ENCODE peak calls at places on chromosomes 3 and 15, in five cellular contexts. J, B, G, K and L are unnamed samples.
A peak's percentile ranks its signal among the peaks of the same experiment; 100 is the strongest.

GRCh38 chr15:92807971-92808571 is 92.1 kb upstream of the CHD2 start:
- DNase-seq in J (peak; percentile 81), K (no peak), G (no peak), B (peak; percentile 34), L (peak; percentile 36)

GRCh38 chr3:107068980-107069379 is 308.3 kb upstream of the CCDC54 start:
- DNase-seq in K (no peak), J (no peak), G (no peak), B (no peak), L (no peak)

GRCh38 chr3:111081008-111081545 is 9.5 kb downstream of the NECTIN3 start:
- DNase-seq in J (no peak), B (no peak), G (no peak), K (no peak), L (no peak)

GRCh38 chr3:126132751-126133511 is 47.5 kb downstream of the ALDH1L1 start:
- DNase-seq in J (peak; percentile 9), K (no peak), G (peak; percentile 22), B (peak; percentile 2), L (no peak)

GRCh38 chr3:47412842-47413520 is 32.2 kb downstream of the PTPN23 start:
- DNase-seq in B (no peak), K (no peak), J (no peak), G (no peak), L (no peak)

GRCh38 chr3:133895208-133896001 is at the start of gene RAB6B:
- DNase-seq in J (no peak), G (no peak), K (no peak), B (no peak), L (no peak)

GRCh38 chr3:31421280-31422048 is 111.3 kb upstream of the STT3B start:
- DNase-seq in J (no peak), K (no peak), G (no peak), B (no peak), L (no peak)

GRCh38 chr15:78709263-78709882 is 68.4 kb upstream of the CHRNB4 start:
- DNase-seq in K (peak; percentile 88), G (peak; percentile 78), J (peak; percentile 67), B (peak; percentile 75), L (peak; percentile 16)

GRCh38 chr3:46100812-46101211 is 73.5 kb upstream of the XCR1 start:
- DNase-seq in J (no peak), B (no peak), G (no peak), K (no peak), L (no peak)

GRCh38 chr3:40299721-40300335 is 9.7 kb upstream of the EIF1B start:
- DNase-seq in K (no peak), J (peak; percentile 41), B (no peak), G (no peak), L (no peak)

GRCh38 chr3:156554842-156555687 is at the start of gene SSR3:
- DNase-seq in J (peak; percentile 99), K (peak; percentile 100), G (peak; percentile 99), B (peak; percentile 99), L (peak; percentile 98)

GRCh38 chr3:102183623-102184022 is 251.2 kb upstream of the ZPLD1 start:
- DNase-seq in G (no peak), K (no peak), B (no peak), J (no peak), L (no peak)

GRCh38 chr3:32414527-32415202 is 23.0 kb downstream of the CMTM7 start:
- DNase-seq in B (peak; percentile 46), K (no peak), J (no peak), G (peak; percentile 39), L (no peak)

GRCh38 chr15:73800662-73801345 is 47.7 kb upstream of the INSYN1 start:
- DNase-seq in G (no peak), J (peak; percentile 55), B (no peak), K (peak; percentile 69), L (no peak)

GRCh38 chr15:81516461-81516860 is 142.4 kb upstream of the TMC3 start:
- DNase-seq in G (no peak), K (no peak), J (no peak), B (no peak), L (no peak)

GRCh38 chr3:67311440-67311839 is 313.3 kb downstream of the KBTBD8 start:
- DNase-seq in K (no peak), J (no peak), B (no peak), G (no peak), L (no peak)

GRCh38 chr3:155548194-155548593 is 196.7 kb downstream of the PLCH1 start:
- DNase-seq in K (no peak), B (no peak), G (no peak), J (peak; percentile 36), L (no peak)

GRCh38 chr3:196694202-196694638 is 17.8 kb downstream of the CEP19 start:
- DNase-seq in J (peak; percentile 22), K (no peak), B (no peak), G (no peak), L (no peak)

GRCh38 chr15:69303337-69304175 is 4.8 kb downstream of the PAQR5 start:
- DNase-seq in B (no peak), K (no peak), J (peak; percentile 58), G (no peak), L (no peak)

GRCh38 chr3:105997800-105998526 is 129.2 kb upstream of the CBLB start:
- DNase-seq in B (no peak), K (no peak), G (no peak), J (peak; percentile 83), L (no peak)

GRCh38 chr15:74630284-74631086 is 14.8 kb downstream of the CLK3 start:
- DNase-seq in K (no peak), J (no peak), G (no peak), B (no peak), L (no peak)

GRCh38 chr15:100880139-100880896 is 687 bp downstream of the ALDH1A3 start:
- DNase-seq in K (no peak), J (no peak), G (no peak), B (no peak), L (no peak)

GRCh38 chr3:67415504-67415903 is 238.9 kb downstream of the SUCLG2 start:
- DNase-seq in K (no peak), B (no peak), J (no peak), G (no peak), L (no peak)

GRCh38 chr3:46947981-46948791 is 28.4 kb downstream of the CCDC12 start:
- DNase-seq in K (no peak), B (peak; percentile 86), G (peak; percentile 87), J (peak; percentile 89), L (no peak)

GRCh38 chr3:24196526-24196925 is 251.4 kb downstream of the NR1D2 start:
- DNase-seq in B (no peak), K (no peak), J (no peak), G (no peak), L (no peak)

GRCh38 chr3:66196633-66197032 is 24.2 kb upstream of the SLC25A26 start:
- DNase-seq in B (no peak), G (no peak), J (no peak), K (no peak), L (no peak)

GRCh38 chr3:15333099-15333956 is 942 bp upstream of the SH3BP5 start:
- DNase-seq in K (no peak), B (no peak), G (no peak), J (peak; percentile 18), L (no peak)

GRCh38 chr3:161069441-161070251 is 35.5 kb downstream of the B3GALNT1 start:
- DNase-seq in G (no peak), J (peak; percentile 9), B (no peak), K (no peak), L (no peak)

GRCh38 chr3:116607205-116607604 is 102.4 kb upstream of the TUSC7 start:
- DNase-seq in B (no peak), K (no peak), G (no peak), J (no peak), L (no peak)

GRCh38 chr15:70353606-70354259 is 256.0 kb upstream of the TLE3 start:
- DNase-seq in G (peak; percentile 72), B (no peak), K (no peak), J (no peak), L (no peak)

GRCh38 chr3:174193559-174193958 is 665.6 kb upstream of the NAALADL2 start:
- DNase-seq in B (no peak), K (no peak), G (no peak), J (no peak), L (no peak)

GRCh38 chr3:4547799-4548198 is 54.7 kb downstream of the ITPR1 start:
- DNase-seq in B (no peak), G (no peak), J (no peak), K (no peak), L (no peak)

GRCh38 chr3:4548769-4549168 is 55.6 kb downstream of the ITPR1 start:
- DNase-seq in K (no peak), B (no peak), G (no peak), J (no peak), L (no peak)

GRCh38 chr3:4548356-4548755 is 55.2 kb downstream of the ITPR1 start:
- DNase-seq in B (no peak), G (no peak), K (no peak), J (no peak), L (no peak)

GRCh38 chr3:4551826-4552442 is 58.8 kb downstream of the ITPR1 start:
- DNase-seq in J (no peak), K (no peak), B (no peak), G (no peak), L (no peak)

GRCh38 chr3:4550957-4551754 is 58.0 kb downstream of the ITPR1 start:
- DNase-seq in J (no peak), G (no peak), B (no peak), K (peak; percentile 70), L (no peak)
- H3K4me1 ChIP-seq in J (no peaks in the 10 kb centered on the region), G (peaks cover 48% of the 10 kb centered on the region), B (peaks cover 4% of the 10 kb centered on the region), K (peaks cover 18% of the 10 kb centered on the region), L (no peaks in the 10 kb centered on the region)

GRCh38 chr3:112931737-112932521 is 43.0 kb downstream of the CD200R1 start:
- DNase-seq in J (no peak), B (no peak), G (no peak), K (peak; percentile 59), L (no peak)
- TF ChIP-seq EP300 in J (no peak), B (no peak), G (no peak), K (no peak), L (no peak)

DNA sequence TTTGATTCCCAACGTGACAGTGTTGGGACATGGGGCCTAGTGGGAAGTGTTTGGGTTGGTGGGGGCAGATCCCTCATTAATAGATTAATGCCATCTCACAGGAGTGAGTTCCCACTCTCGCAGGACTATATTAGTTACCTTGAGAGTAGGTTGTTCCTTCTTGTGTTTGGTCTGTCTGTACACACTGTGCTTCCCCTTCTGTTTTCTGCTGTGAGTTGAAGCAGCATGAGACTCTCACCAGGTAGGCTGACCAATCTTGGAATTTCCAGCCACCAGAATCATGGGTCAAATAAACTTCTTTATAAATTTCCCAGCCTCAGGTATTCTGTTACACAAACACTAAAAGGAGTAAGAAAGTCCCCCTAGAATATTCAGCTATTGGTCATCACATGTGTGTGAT is 145.4 kb downstream of the ERC2 start:
- DNase-seq in B (no peak), K (no peak), G (no peak), J (no peak), L (no peak)
- H3K4me1 ChIP-seq in B (no peaks in the 10 kb centered on the region), K (peaks cover 19% of the 10 kb centered on the region), G (peaks cover 9% of the 10 kb centered on the region), J (no peaks in the 10 kb centered on the region), L (no peaks in the 10 kb centered on the region)

GRCh38 chr3:5198986-5199731 is 11.7 kb downstream of the EDEM1 start:
- DNase-seq in K (no peak), B (no peak), G (no peak), J (no peak), L (no peak)

GRCh38 chr3:5198313-5198677 is 10.8 kb downstream of the EDEM1 start:
- DNase-seq in B (no peak), K (no peak), G (no peak), J (no peak), L (no peak)

GRCh38 chr3:5197022-5197421 is 9.5 kb downstream of the EDEM1 start:
- DNase-seq in J (no peak), B (no peak), G (no peak), K (no peak), L (no peak)

GRCh38 chr3:5195605-5196004 is 8.1 kb downstream of the EDEM1 start:
- DNase-seq in K (no peak), J (no peak), B (no peak), G (no peak), L (no peak)

GRCh38 chr3:5197470-5198312 is 10.2 kb downstream of the EDEM1 start:
- DNase-seq in K (no peak), J (no peak), B (no peak), G (no peak), L (no peak)
- TF ChIP-seq EP300 in K (no peak), J (no peak), B (no peak), G (no peak), L (no peak)